ENCODE peak calls at places on chromosomes 3 and 15, in ten cellular contexts. T, Z, I, R, M, N, V, A, H and K are unnamed samples. For H4K20me1, the result is how much of the 10 kb centered on the place peaks cover.

GRCh38 chr3:109804697-109805096 is 467.4 kb upstream of the DPPA4 start:
- DNase-seq in T (no peak), Z (no peak), I (no peak), R (no peak), M (no peak), N (no peak), V (no peak), A (no peak), H (no peak), K (no peak)

GRCh38 chr3:148309390-148310035 is 388.2 kb upstream of the AGTR1 start:
- DNase-seq in T (peak), Z (peak), I (peak), R (peak), M (peak), N (peak), V (peak), A (peak), H (peak), K (no peak)

GRCh38 chr3:55143336-55143735 is 215.5 kb upstream of the LRTM1 start:
- DNase-seq in T (no peak), Z (no peak), I (peak), R (no peak), M (no peak), N (no peak), V (no peak), A (no peak), H (no peak), K (no peak)

GRCh38 chr3:159775372-159775961 is 213.2 kb upstream of the IL12A start:
- DNase-seq in T (peak), Z (peak), I (peak), R (no peak), M (no peak), N (no peak), V (peak), A (no peak), H (peak), K (no peak)

GRCh38 chr15:50353999-50354837 is 780 bp downstream of the GABPB1 start:
- DNase-seq in T (peak), Z (peak), I (peak), R (peak), M (peak), N (peak), V (peak), A (peak), H (peak), K (peak)

GRCh38 chr3:72092778-72093177 is 307.8 kb upstream of the PROK2 start:
- DNase-seq in T (no peak), Z (no peak), I (no peak), R (no peak), M (no peak), N (no peak), V (no peak), A (peak), H (no peak), K (no peak)

GRCh38 chr3:45687828-45688193 is 1.4 kb upstream of the SACM1L start:
- DNase-seq in T (no peak), Z (no peak), I (no peak), R (no peak), M (no peak), N (peak), V (no peak), A (no peak), H (no peak), K (no peak)

GRCh38 chr3:114626751-114627150 is 332.9 kb downstream of the TIGIT start:
- DNase-seq in T (no peak), Z (peak), I (peak), R (no peak), M (no peak), N (no peak), V (peak), A (no peak), H (no peak), K (no peak)

GRCh38 chr3:39870706-39871105 is 61.3 kb downstream of the MYRIP start:
- DNase-seq in T (no peak), Z (peak), I (peak), R (no peak), M (no peak), N (no peak), V (no peak), A (no peak), H (no peak), K (no peak)

GRCh38 chr15:82890338-82891024 is 62.0 kb downstream of the HOMER2 start:
- DNase-seq in T (no peak), Z (peak), I (peak), R (no peak), M (no peak), N (no peak), V (peak), A (no peak), H (no peak), K (no peak)

GRCh38 chr3:152309031-152309430 is 40.3 kb downstream of the MBNL1 start:
- DNase-seq in T (no peak), Z (no peak), I (no peak), R (no peak), M (no peak), N (no peak), V (no peak), A (no peak), H (no peak), K (no peak)

GRCh38 chr3:120077726-120078125 is 16.5 kb downstream of the GSK3B start:
- DNase-seq in T (no peak), Z (peak), I (no peak), R (no peak), M (no peak), N (no peak), V (no peak), A (no peak), H (no peak), K (no peak)
- H4K20me1 ChIP-seq in T (under half), Z (under half), I (under half), R (half or more), M (under half), N (under half), V (half or more), A (under half), H (half or more), K (half or more)

GRCh38 chr3:177107840-177108239 is 89.4 kb downstream of the TBL1XR1 start:
- DNase-seq in T (no peak), Z (no peak), I (no peak), R (no peak), M (no peak), N (no peak), V (no peak), A (no peak), H (no peak), K (no peak)

GRCh38 chr3:177110308-177111254 is 86.7 kb downstream of the TBL1XR1 start:
- DNase-seq in T (no peak), Z (no peak), I (no peak), R (no peak), M (peak), N (no peak), V (no peak), A (no peak), H (no peak), K (no peak)

GRCh38 chr3:177108648-177109047 is 88.6 kb downstream of the TBL1XR1 start:
- DNase-seq in T (no peak), Z (no peak), I (no peak), R (no peak), M (no peak), N (no peak), V (no peak), A (no peak), H (no peak), K (no peak)

GRCh38 chr3:177111541-177111949 is 85.7 kb downstream of the TBL1XR1 start:
- DNase-seq in T (no peak), Z (no peak), I (no peak), R (no peak), M (peak), N (peak), V (no peak), A (no peak), H (peak), K (no peak)

GRCh38 chr3:177109688-177110087 is 87.6 kb downstream of the TBL1XR1 start:
- DNase-seq in T (no peak), Z (no peak), I (no peak), R (no peak), M (no peak), N (no peak), V (no peak), A (no peak), H (no peak), K (no peak)
- H4K20me1 ChIP-seq in T (under half), Z (under half), I (under half), R (half or more), M (half or more), N (under half), V (half or more), A (under half), H (half or more), K (half or more)

DNA sequence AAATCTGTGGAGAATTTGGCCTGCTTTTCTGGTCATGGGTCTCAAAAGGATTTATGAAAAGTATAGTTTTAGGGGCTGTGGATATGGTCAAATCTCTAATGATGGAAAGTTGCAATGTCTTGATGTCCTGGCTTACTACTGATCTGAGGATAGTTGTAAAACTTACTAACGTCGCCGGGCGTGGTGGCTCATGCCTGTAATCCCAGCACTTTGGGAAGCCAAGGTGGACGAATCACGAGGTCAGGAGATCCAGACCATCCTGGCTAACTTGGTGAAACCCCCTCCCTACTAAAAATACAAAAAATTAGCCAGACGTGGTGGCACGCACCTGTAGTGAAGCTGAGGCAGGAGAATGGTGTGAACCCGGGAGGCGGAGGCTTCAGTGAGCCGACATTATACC is 19.6 kb downstream of the TRIM71 start:
- DNase-seq in T (no peak), Z (no peak), I (no peak), R (no peak), M (no peak), N (no peak), V (no peak), A (no peak), H (no peak), K (no peak)
- H4K20me1 ChIP-seq in T (under half), Z (under half), I (under half), R (under half), M (under half), N (under half), V (under half), A (under half), H (half or more), K (under half)

GRCh38 chr3:51619983-51620382 is 51.1 kb upstream of the TEX264 start:
- DNase-seq in T (no peak), Z (no peak), I (no peak), R (no peak), M (no peak), N (no peak), V (no peak), A (no peak), H (no peak), K (no peak)
- H4K20me1 ChIP-seq in T (under half), Z (under half), I (under half), R (under half), M (under half), N (under half), V (under half), A (under half), H (under half), K (under half)

GRCh38 chr3:9691636-9692035 is 12.0 kb upstream of the CPNE9 start:
- DNase-seq in T (no peak), Z (no peak), I (no peak), R (no peak), M (no peak), N (no peak), V (no peak), A (no peak), H (no peak), K (peak)

GRCh38 chr3:9695322-9695721 is 8.3 kb upstream of the CPNE9 start:
- DNase-seq in T (no peak), Z (no peak), I (no peak), R (no peak), M (no peak), N (no peak), V (no peak), A (no peak), H (peak), K (peak)

GRCh38 chr3:9690451-9691450 is 12.9 kb upstream of the CPNE9 start:
- DNase-seq in T (no peak), Z (no peak), I (peak), R (peak), M (no peak), N (no peak), V (no peak), A (peak), H (no peak), K (peak)

GRCh38 chr3:9689757-9690156 is 13.9 kb upstream of the CPNE9 start:
- DNase-seq in T (no peak), Z (no peak), I (no peak), R (no peak), M (no peak), N (no peak), V (no peak), A (no peak), H (no peak), K (no peak)

DNA sequence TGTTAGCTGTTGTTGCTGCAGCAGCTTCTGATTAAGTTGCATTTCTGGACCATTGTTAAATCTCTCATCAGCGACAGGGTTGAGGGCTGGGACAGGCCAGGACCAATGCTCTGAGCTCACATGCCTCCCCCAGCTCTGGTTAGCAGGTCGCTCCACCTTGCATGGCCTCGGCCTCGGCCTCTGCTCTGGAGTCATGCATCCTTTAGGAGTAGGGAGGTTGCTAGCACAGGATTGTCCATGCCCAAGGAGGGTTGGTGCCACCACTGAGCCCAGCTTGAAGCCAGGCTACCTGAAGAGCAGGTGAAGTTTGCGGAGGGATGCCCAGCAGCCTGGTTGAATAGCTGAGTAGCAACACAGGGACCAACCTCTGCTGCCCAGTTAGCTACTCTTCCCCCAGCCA is 11.2 kb upstream of the CPNE9 start:
- DNase-seq in T (no peak), Z (no peak), I (no peak), R (no peak), M (no peak), N (no peak), V (no peak), A (no peak), H (no peak), K (peak)
- H4K20me1 ChIP-seq in T (under half), Z (under half), I (under half), R (under half), M (under half), N (under half), V (under half), A (under half), H (under half), K (under half)

DNA sequence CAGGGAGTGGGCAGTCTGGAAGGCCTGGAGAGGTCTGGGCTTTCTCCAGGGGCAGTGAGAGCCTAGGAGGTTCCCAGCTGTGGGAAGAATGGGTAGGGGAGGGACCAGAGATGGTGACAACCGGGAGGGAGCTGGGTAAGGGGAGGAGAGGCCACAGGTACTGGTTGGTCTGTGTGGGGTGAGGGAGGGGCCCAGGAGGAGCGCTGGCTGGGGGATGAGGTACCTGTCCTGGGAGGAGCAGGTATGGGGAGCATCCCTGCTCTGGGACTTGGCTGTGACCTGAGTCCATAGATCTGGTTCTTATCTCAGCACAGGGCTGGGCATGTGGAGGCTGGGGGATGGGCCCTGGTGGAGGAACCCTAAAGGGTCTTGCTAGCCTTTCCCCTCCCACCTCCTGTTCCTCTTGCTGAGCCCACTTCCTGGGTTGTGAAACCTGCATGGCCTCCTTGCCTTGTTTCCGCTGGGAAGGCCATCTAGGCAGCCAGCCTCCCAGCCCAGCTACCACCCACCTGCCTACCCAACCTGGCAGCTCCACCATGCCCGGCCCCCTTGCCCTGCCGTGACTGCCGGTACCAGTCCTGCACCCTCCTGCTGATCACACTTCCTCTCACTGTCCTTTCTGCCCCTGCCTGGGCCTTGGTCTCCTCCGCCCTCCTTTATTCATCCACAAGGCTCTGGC is 11.0 kb downstream of the PRKCD start:
- DNase-seq in T (peak), Z (no peak), I (no peak), R (no peak), M (no peak), N (no peak), V (no peak), A (no peak), H (no peak), K (no peak)
- H4K20me1 ChIP-seq in T (under half), Z (under half), I (under half), R (under half), M (under half), N (under half), V (under half), A (under half), H (under half), K (under half)

DNA sequence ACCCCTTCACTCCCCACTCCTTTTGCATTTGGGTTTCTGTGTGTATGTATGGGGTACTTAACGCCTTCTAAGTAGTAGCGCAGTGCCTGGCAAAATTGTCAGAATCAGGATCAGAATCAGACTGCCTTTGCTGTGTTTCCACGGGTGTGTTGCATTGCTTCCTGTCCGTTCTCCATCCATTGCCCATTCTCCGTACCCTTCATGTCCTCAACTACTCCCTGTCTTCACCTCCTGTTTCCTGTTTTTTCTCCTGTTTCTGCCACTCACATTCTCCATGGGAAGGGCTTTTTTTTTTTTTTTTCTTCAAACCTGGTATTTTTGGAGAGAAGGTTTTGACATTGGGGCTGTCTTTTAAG is 112.9 kb downstream of the FNDC3B start:
- DNase-seq in T (no peak), Z (no peak), I (no peak), R (no peak), M (no peak), N (no peak), V (no peak), A (no peak), H (no peak), K (no peak)
- H4K20me1 ChIP-seq in T (under half), Z (under half), I (under half), R (under half), M (under half), N (under half), V (half or more), A (under half), H (under half), K (under half)

DNA sequence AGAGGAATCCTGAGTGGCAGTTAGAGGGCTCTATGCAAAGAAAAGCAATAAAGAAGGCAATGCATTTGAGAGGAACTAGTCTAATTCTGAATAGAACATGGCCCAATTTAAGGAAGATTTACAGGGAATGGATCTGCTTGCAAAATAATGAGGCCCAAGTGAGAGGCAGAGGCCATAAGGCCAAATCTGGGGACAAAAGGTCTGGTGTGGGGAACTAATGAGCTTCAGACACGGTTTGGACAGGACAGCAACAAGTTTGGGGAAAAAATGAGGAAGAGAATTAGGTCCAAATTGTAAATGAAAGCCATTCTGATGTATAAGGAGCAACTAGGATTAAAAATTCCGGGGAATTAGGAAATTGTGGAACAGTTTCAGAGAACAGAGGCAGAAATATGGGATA is 73.9 kb downstream of the RBPMS2 start:
- DNase-seq in T (no peak), Z (no peak), I (no peak), R (no peak), M (no peak), N (no peak), V (no peak), A (no peak), H (peak), K (peak)
- H4K20me1 ChIP-seq in T (under half), Z (under half), I (under half), R (under half), M (under half), N (under half), V (half or more), A (under half), H (under half), K (under half)

DNA sequence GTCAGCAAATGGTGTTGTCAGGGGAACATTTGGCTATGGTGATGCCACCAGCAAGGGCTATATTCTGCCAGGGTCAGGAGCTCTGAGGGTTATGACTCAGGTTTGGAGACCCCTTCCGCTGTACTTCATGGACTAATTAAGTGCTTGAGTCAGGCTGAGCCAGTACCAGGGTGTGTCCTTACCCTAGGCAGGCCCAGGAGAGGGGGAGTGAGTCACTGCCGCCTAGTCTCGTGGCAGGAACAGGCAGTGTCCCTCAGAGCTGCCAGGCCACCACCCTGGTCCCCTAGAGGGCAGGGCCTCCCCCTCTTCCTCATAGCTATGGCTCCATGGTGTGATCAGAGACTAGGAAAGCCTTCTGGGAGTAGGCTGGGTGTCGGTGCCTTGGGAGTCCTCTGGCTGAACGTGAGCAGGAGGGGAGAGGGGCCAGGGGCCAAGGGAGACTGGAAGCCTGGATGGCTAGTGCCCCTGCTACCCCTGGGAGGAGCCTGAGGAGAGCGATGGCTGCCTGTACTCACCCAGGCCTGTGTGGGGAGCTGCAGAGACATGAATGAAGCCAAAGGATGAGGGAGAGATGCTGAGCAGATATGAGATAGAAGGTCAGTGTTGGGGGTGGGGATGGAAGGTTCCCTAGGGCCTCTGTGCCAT is 10.6 kb downstream of the MAPKAPK3 start:
- DNase-seq in T (peak), Z (peak), I (peak), R (no peak), M (no peak), N (peak), V (peak), A (no peak), H (peak), K (peak)
- H4K20me1 ChIP-seq in T (under half), Z (under half), I (under half), R (under half), M (under half), N (under half), V (under half), A (under half), H (under half), K (under half)

DNA sequence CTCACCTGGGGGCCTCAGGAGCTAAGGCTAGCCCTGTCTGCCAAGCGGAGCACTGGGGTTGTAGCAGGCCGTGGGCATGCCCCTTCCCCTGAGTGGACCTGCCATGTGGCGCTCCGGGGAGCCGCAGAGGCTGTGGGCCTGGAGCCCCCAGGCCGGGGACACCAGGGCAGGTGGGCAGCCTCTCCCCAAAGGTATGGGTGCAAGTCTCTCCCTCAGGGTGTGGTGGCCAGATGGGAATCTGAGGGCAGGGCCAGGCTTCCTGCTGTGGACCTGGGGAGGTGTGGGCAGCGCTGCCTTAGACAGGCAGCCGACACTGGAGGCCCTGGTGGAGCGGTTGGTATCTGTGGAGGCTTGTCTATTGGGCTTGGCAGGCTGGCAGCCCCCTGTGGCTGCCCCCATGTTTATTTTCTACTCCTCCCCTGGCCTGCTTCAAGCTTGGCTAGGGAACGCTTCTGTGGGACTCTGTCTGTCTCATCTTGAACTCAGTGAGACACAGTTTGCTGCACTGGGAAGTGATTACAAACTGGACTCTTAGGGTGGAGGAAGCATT is 5.9 kb downstream of the ACVR2B start:
- DNase-seq in T (no peak), Z (no peak), I (no peak), R (no peak), M (no peak), N (no peak), V (no peak), A (peak), H (no peak), K (peak)
- H4K20me1 ChIP-seq in T (under half), Z (under half), I (under half), R (half or more), M (under half), N (under half), V (under half), A (under half), H (half or more), K (under half)